ENCODE peak calls at places on chromosomes 13 and 19, in six cellular contexts. U is progenitor cell of endocrine pancreas; C is CD4-positive, CD25-positive, alpha-beta regulatory T cell; E is stimulated activated CD8-positive, alpha-beta memory T cell treated with anti-CD3 and anti-CD28 coated beads, Interleukin-2, amount 100 ng/mL, for 1 hour; S is glutamatergic neuron; L is BE2C. H is an unnamed sample.

GRCh38 chr19:33720155-33720493 is 76.5 kb upstream of the KCTD15 start:
- DNase-seq in U (no peak), C (no peak), E (no peak), S (no peak), L (no peak), H (no peak)

GRCh38 chr13:29929062-29929847 is 78.8 kb upstream of the UBL3 start:
- DNase-seq in U (no peak), C (no peak), E (no peak), S (no peak), L (no peak), H (no peak)

GRCh38 chr13:40181203-40181845 is 485.1 kb downstream of the FOXO1 start:
- DNase-seq in U (no peak), C (no peak), E (no peak), S (no peak), L (no peak), H (no peak)

GRCh38 chr13:111390522-111391270 is 70.3 kb downstream of the TEX29 start:
- DNase-seq in U (no peak), C (no peak), E (no peak), S (peak), L (no peak), H (no peak)

GRCh38 chr19:55251296-55252081 is 7.3 kb downstream of the PPP6R1 start:
- DNase-seq in U (no peak), C (peak), E (no peak), S (no peak), L (no peak), H (no peak)

GRCh38 chr13:88235441-88235840 is 564.3 kb downstream of the SLITRK5 start:
- DNase-seq in U (no peak), C (no peak), E (no peak), S (no peak), L (no peak), H (no peak)

GRCh38 chr19:7509625-7510024 is 6.3 kb upstream of the ZNF358 start:
- DNase-seq in U (no peak), C (no peak), E (no peak), S (no peak), L (no peak), H (no peak)

GRCh38 chr13:31418186-31418585 is 218.4 kb downstream of the B3GLCT start:
- DNase-seq in U (no peak), C (no peak), E (no peak), S (no peak), L (no peak), H (no peak)

GRCh38 chr13:100506600-100507422 is 81.8 kb downstream of the GGACT start:
- DNase-seq in U (no peak), C (no peak), E (no peak), S (no peak), L (no peak), H (no peak)

GRCh38 chr13:32153056-32153455 is 121.5 kb downstream of the FRY start:
- DNase-seq in U (no peak), C (no peak), E (no peak), S (no peak), L (no peak), H (no peak)

GRCh38 chr19:47615714-47616113 is 6.8 kb downstream of the BICRA start:
- DNase-seq in U (no peak), C (no peak), E (no peak), S (no peak), L (no peak), H (no peak)

GRCh38 chr13:45015300-45015699 is 26.0 kb downstream of the GPALPP1 start:
- DNase-seq in U (no peak), C (no peak), E (no peak), S (no peak), L (no peak), H (no peak)

GRCh38 chr13:65679240-65679639 is 1550.9 kb downstream of the PCDH9 start:
- DNase-seq in U (no peak), C (no peak), E (no peak), S (no peak), L (no peak), H (no peak)

H was measured in CD4-positive, alpha-beta T cell.